ENCODE peak calls at places on chromosomes 7 and 10, in eight cellular contexts. B, M, J, X, G, I, W and K are unnamed samples.
A peak's percentile ranks its signal among the peaks of the same experiment; 100 is the strongest.

GRCh38 chr7:158507917-158508316 is 79.7 kb downstream of the PTPRN2 start:
- DNase-seq in B (no peak), M (no peak), J (no peak), X (no peak), G (no peak), I (no peak), W (no peak), K (no peak)

GRCh38 chr10:103265712-103266329 is 11.1 kb upstream of the INA start:
- DNase-seq in B (no peak), M (no peak), J (peak; percentile 30), X (no peak), G (peak; percentile 73), I (peak; percentile 61), W (no peak), K (no peak)

GRCh38 chr7:25963733-25964132 is 188.3 kb upstream of the NFE2L3 start:
- DNase-seq in B (no peak), M (no peak), J (no peak), X (no peak), G (no peak), I (no peak), W (no peak), K (no peak)

GRCh38 chr7:155007947-155008346 is 5.0 kb upstream of the PAXIP1 start:
- DNase-seq in B (no peak), M (no peak), J (peak; percentile 39), X (no peak), G (peak; percentile 68), I (no peak), W (no peak), K (no peak)

GRCh38 chr10:101123815-101124617 is 7.1 kb upstream of the TLX1 start:
- DNase-seq in B (no peak), M (no peak), J (no peak), X (no peak), G (no peak), I (no peak), W (no peak), K (no peak)

GRCh38 chr7:70770154-70770553 is 361.8 kb upstream of the GALNT17 start:
- DNase-seq in B (no peak), M (no peak), J (no peak), X (no peak), G (no peak), I (no peak), W (no peak), K (no peak)

GRCh38 chr7:36283711-36284130 is 105.9 kb upstream of the ANLN start:
- DNase-seq in B (no peak), M (no peak), J (no peak), X (no peak), G (no peak), I (no peak), W (no peak), K (no peak)

GRCh38 chr10:8158439-8159071 is 104.1 kb downstream of the GATA3 start:
- DNase-seq in B (no peak), M (no peak), J (no peak), X (peak; percentile 17), G (no peak), I (no peak), W (no peak), K (no peak)

GRCh38 chr10:14751576-14752330 is 22.9 kb downstream of the FAM107B start:
- DNase-seq in B (no peak), M (no peak), J (no peak), X (peak; percentile 17), G (no peak), I (peak; percentile 58), W (no peak), K (no peak)

GRCh38 chr10:132114953-132115520 is 49.3 kb downstream of the JAKMIP3 start:
- DNase-seq in B (no peak), M (no peak), J (no peak), X (no peak), G (no peak), I (no peak), W (no peak), K (no peak)

GRCh38 chr10:118541718-118542117 is 53.7 kb downstream of the PRLHR start:
- DNase-seq in B (no peak), M (no peak), J (no peak), X (no peak), G (no peak), I (no peak), W (no peak), K (no peak)

GRCh38 chr10:43259981-43260761 is 6.7 kb downstream of the RASGEF1A start:
- DNase-seq in B (peak; percentile 21), M (no peak), J (peak; percentile 22), X (no peak), G (peak; percentile 58), I (no peak), W (no peak), K (no peak)

GRCh38 chr7:14336256-14336655 is 346.8 kb upstream of the ETV1 start:
- DNase-seq in B (no peak), M (no peak), J (no peak), X (no peak), G (no peak), I (no peak), W (no peak), K (no peak)

GRCh38 chr7:113100091-113100723 is 13.6 kb upstream of the GPR85 start:
- DNase-seq in B (no peak), M (peak; percentile 63), J (no peak), X (no peak), G (no peak), I (peak; percentile 25), W (no peak), K (peak; percentile 10)